ENCODE peak calls at places on chromosomes 16 and 17, in nine cellular contexts. G is OCI-LY7, F is Calu3, V is vagina, T is PC-9, N is fibroblast of villous mesenchyme, K is B cell, B is GM12865, I is GM23338. H is an unnamed sample.

GRCh38 chr16:49464877-49465504 is 91.4 kb downstream of the C16orf78 start:
- DNase-seq in G (peak), F (no peak), V (no peak), T (no peak), N (no peak), K (no peak), B (no peak), I (peak), H (peak)

GRCh38 chr16:69324013-69324531 is 6.3 kb downstream of the PDF start:
- DNase-seq in G (no peak), F (no peak), V (no peak), T (no peak), N (peak), K (no peak), B (no peak), I (no peak), H (no peak)

GRCh38 chr16:48607056-48607825 is 2.7 kb downstream of the N4BP1 start:
- DNase-seq in G (no peak), F (peak), V (peak), T (peak), N (peak), K (no peak), B (no peak), I (no peak), H (no peak)

GRCh38 chr17:40562841-40563370 is 2.4 kb downstream of the CCR7 start:
- DNase-seq in G (no peak), F (no peak), V (no peak), T (no peak), N (no peak), K (no peak), B (no peak), I (no peak), H (no peak)

GRCh38 chr16:79776243-79776884 is 175.8 kb upstream of the MAF start:
- DNase-seq in G (no peak), F (no peak), V (no peak), T (no peak), N (peak), K (no peak), B (no peak), I (peak), H (no peak)

GRCh38 chr17:66805567-66805966 is 29.4 kb upstream of the CACNG5 start:
- DNase-seq in G (peak), F (no peak), V (no peak), T (no peak), N (no peak), K (no peak), B (no peak), I (no peak), H (no peak)

GRCh38 chr17:3400008-3400407 is 1.8 kb upstream of the OR1E1 start:
- DNase-seq in G (no peak), F (no peak), V (no peak), T (no peak), N (peak), K (no peak), B (no peak), I (no peak), H (no peak)

GRCh38 chr16:84396537-84397008 is 28.2 kb downstream of the ATP2C2 start:
- DNase-seq in G (no peak), F (peak), V (no peak), T (peak), N (peak), K (no peak), B (no peak), I (peak), H (no peak)

GRCh38 chr16:19748389-19749110 is 30.5 kb downstream of the IQCK start:
- DNase-seq in G (no peak), F (no peak), V (no peak), T (no peak), N (peak), K (no peak), B (no peak), I (no peak), H (no peak)

GRCh38 chr17:45020354-45021138 is 30.9 kb downstream of the DCAKD start:
- DNase-seq in G (no peak), F (peak), V (no peak), T (no peak), N (no peak), K (no peak), B (no peak), I (peak), H (no peak)

GRCh38 chr17:45018514-45019176 is 32.8 kb downstream of the DCAKD start:
- DNase-seq in G (no peak), F (no peak), V (no peak), T (peak), N (no peak), K (peak), B (peak), I (peak), H (peak)

GRCh38 chr17:45021607-45022287 is 29.7 kb downstream of the DCAKD start:
- DNase-seq in G (peak), F (peak), V (no peak), T (peak), N (peak), K (peak), B (peak), I (peak), H (peak)

GRCh38 chr17:45016823-45017222 is 34.6 kb downstream of the DCAKD start:
- DNase-seq in G (peak), F (peak), V (no peak), T (peak), N (no peak), K (no peak), B (no peak), I (peak), H (no peak)

GRCh38 chr17:45019177-45019711 is 32.2 kb downstream of the DCAKD start:
- DNase-seq in G (peak), F (peak), V (no peak), T (peak), N (no peak), K (peak), B (peak), I (peak), H (peak)
- TF ChIP-seq CTCF in G (peak), F (no peak), V (no peak), T (no peak), N (peak), K (no peak), B (peak), I (peak), H (peak)

GRCh38 chr17:38883592-38884526 is 14.0 kb downstream of the LASP1 start:
- DNase-seq in G (no peak), F (no peak), V (no peak), T (no peak), N (no peak), K (no peak), B (no peak), I (peak), H (no peak)
- TF ChIP-seq CTCF in G (peak), F (peak), V (no peak), T (no peak), N (peak), K (no peak), B (no peak), I (no peak), H (no peak)

DNA sequence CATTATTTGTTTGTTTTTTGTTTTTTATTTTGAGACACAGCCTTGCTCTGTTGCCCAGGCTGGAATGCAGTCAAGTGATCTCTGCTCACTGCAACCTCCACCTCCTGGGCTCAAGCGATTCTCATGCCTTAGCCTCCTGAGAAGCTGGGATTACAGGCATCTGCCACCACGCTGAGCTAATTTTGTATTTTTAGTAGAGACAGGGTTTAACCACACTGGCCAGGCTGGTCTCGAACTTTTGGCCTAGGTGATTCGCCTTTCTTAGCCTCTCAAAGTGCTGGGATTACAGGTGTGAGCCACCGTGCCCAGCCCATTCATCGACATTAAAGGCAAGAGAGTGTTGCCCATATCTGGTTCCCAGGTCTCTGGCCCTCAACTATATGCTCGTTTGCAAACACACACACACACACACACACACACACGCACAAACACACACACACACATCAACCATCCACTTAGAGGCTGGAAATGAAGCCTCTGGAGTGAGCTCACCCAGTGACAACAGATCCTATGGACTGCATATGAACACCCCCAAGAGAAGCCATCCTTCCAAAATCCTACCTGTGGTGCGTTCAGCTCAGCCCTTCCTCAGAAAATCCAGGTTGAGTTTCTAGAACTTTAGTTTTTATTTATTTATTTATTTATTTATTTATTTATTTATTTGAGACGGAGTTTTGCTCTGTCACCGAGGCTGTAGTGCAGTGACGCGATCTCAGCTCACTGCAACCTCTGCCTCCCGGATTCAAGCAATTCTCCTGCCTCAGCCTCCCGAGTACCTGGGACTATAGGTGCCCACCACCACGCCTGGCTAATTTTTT is 12.3 kb upstream of the SEPHS2 start:
- DNase-seq in G (no peak), F (no peak), V (no peak), T (no peak), N (no peak), K (no peak), B (peak), I (no peak), H (no peak)
- TF ChIP-seq CTCF in G (no peak), F (no peak), V (no peak), T (no peak), N (no peak), K (no peak), B (no peak), I (no peak), H (no peak)

DNA sequence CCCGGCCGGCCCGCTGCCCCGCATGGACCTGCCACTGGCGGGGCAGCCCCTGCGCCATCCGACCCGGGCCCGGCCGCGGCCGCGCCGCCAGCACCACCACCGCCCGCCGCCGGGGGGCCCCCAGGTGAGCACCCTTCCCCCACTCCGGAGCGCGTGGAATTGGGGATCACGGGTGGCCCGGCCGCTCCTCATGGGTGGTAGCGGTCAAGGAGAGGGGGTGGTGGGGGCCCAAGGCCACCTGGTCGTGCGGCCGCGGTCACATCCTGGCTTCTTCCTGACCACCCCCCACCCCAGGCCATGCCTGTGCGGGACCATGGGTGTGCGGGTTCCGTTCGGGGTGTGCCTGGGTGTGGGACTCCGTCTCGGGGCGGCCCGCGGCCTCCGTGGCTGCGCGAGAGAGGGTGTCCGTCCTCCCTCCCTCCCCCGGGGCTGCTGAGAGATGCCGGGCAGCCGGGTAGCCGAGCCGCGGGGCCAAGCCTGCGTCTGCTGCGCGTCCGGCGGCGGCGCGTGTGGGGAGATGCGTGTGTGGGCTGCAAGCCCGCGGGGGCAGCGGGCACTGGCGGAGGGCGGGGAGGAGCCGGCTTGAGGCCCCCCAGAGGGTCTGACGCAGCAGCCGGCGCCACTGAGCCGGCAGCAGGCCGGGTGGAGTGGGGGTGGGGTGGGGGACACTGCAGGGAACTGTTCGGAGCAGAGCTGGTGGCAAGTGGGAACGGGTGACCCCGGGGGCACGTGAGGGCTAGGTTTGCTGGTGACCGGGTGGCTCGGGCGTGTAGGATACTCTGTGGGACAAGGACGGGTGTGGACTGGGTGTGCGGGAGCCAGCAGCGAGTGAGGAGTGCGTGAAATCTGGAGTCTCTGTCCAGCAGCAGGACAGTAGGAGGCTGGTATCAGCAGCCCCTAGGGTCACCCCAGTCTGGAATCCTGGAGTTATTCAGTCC is 6.7 kb downstream of the ACD start:
- DNase-seq in G (no peak), F (peak), V (no peak), T (no peak), N (no peak), K (peak), B (no peak), I (no peak), H (peak)
- TF ChIP-seq CTCF in G (no peak), F (peak), V (no peak), T (peak), N (peak), K (no peak), B (no peak), I (peak), H (no peak)

GRCh38 chr16:76268824-76269223 is 8.4 kb upstream of the CNTNAP4 start:
- DNase-seq in G (no peak), F (no peak), V (no peak), T (no peak), N (no peak), K (no peak), B (peak), I (no peak), H (no peak)

GRCh38 chr16:76265434-76266045 is 11.7 kb upstream of the CNTNAP4 start:
- DNase-seq in G (peak), F (peak), V (no peak), T (peak), N (no peak), K (no peak), B (peak), I (peak), H (peak)
- TF ChIP-seq CTCF in G (peak), F (peak), V (no peak), T (peak), N (peak), K (no peak), B (peak), I (peak), H (peak)